ENCODE peak calls at places on chromosome 13, in ten cellular contexts. L, O, G, J, Z, S, P, B, U and Q are unnamed samples.

GRCh38 chr13:36885901-36886300 is 34.1 kb downstream of the SMAD9 start:
- DNase-seq in L (no peak), O (no peak), G (no peak), J (no peak), Z (no peak), S (no peak), P (no peak), B (no peak), U (no peak), Q (no peak)

GRCh38 chr13:93425411-93425810 is 198.8 kb downstream of the GPC6 start:
- DNase-seq in L (no peak), O (no peak), G (no peak), J (no peak), Z (peak), S (no peak), P (no peak), B (no peak), U (no peak), Q (no peak)

GRCh38 chr13:36549771-36550170 is 117.5 kb downstream of the CCNA1 start:
- DNase-seq in L (no peak), O (no peak), G (no peak), J (no peak), Z (no peak), S (no peak), P (no peak), B (no peak), U (no peak), Q (no peak)

GRCh38 chr13:50012396-50013169 is 2.7 kb upstream of the KCNRG start:
- DNase-seq in L (no peak), O (no peak), G (no peak), J (no peak), Z (no peak), S (no peak), P (no peak), B (no peak), U (no peak), Q (no peak)

GRCh38 chr13:51330741-51331140 is 8.8 kb upstream of the SERPINE3 start:
- DNase-seq in L (no peak), O (peak), G (no peak), J (no peak), Z (no peak), S (no peak), P (no peak), B (peak), U (peak), Q (no peak)

GRCh38 chr13:93249259-93249917 is 22.8 kb downstream of the GPC6 start:
- DNase-seq in L (peak), O (no peak), G (no peak), J (no peak), Z (no peak), S (no peak), P (no peak), B (peak), U (peak), Q (peak)

GRCh38 chr13:101624210-101624922 is 171.9 kb downstream of the ITGBL1 start:
- DNase-seq in L (peak), O (no peak), G (no peak), J (peak), Z (no peak), S (no peak), P (no peak), B (peak), U (peak), Q (no peak)

GRCh38 chr13:100645382-100645781 is 29.2 kb downstream of the TMTC4 start:
- DNase-seq in L (no peak), O (no peak), G (no peak), J (no peak), Z (no peak), S (no peak), P (no peak), B (no peak), U (no peak), Q (no peak)